ENCODE peak calls at places on chromosomes 3 and 15, in ten cellular contexts. D is RWPE1, H is A549, L is IMR-90, W is LNCaP clone FGC, N is stomach, V is fibroblast of pulmonary artery, P is GM13977, Q is HL-60, Y is heart right ventricle. F is an unnamed sample.

GRCh38 chr15:76196286-76196948 is 114.9 kb downstream of the ETFA start:
- DNase-seq in D (peak; percentile 95), H (peak; percentile 91), L (peak; percentile 89), W (peak; percentile 82), N (peak; percentile 82), V (peak; percentile 85), P (no peak), Q (peak; percentile 59), Y (peak; percentile 40), F (no peak)

GRCh38 chr3:40464339-40465110 is 7.4 kb downstream of the RPL14 start:
- DNase-seq in D (no peak), H (no peak), L (no peak), W (no peak), N (no peak), V (no peak), P (no peak), Q (no peak), Y (no peak), F (no peak)

GRCh38 chr15:86855962-86856361 is 776.3 kb downstream of the AGBL1 start:
- DNase-seq in D (no peak), H (no peak), L (no peak), W (no peak), N (no peak), V (no peak), P (no peak), Q (no peak), Y (no peak), F (no peak)

GRCh38 chr15:65219137-65219536 is 7.9 kb upstream of the CILP start:
- DNase-seq in D (no peak), H (no peak), L (no peak), W (no peak), N (no peak), V (no peak), P (no peak), Q (no peak), Y (no peak), F (no peak)

GRCh38 chr3:144182501-144182900 is 210.9 kb downstream of the DIPK2A start:
- DNase-seq in D (no peak), H (no peak), L (no peak), W (no peak), N (no peak), V (no peak), P (no peak), Q (no peak), Y (no peak), F (no peak)

GRCh38 chr3:127288921-127289645 is 1.2 kb upstream of the PRR20G start:
- DNase-seq in D (no peak), H (no peak), L (no peak), W (no peak), N (no peak), V (no peak), P (no peak), Q (no peak), Y (no peak), F (no peak)

GRCh38 chr3:74624301-74624700 is 9.8 kb upstream of the CNTN3 start:
- DNase-seq in D (no peak), H (no peak), L (peak; percentile 79), W (no peak), N (no peak), V (peak; percentile 83), P (no peak), Q (no peak), Y (no peak), F (no peak)

GRCh38 chr3:8954938-8955763 is 8.1 kb downstream of the RAD18 start:
- DNase-seq in D (no peak), H (no peak), L (peak; percentile 62), W (no peak), N (no peak), V (peak; percentile 39), P (peak; percentile 45), Q (no peak), Y (no peak), F (peak; percentile 54)

GRCh38 chr3:112327371-112327951 is 5.5 kb upstream of the CD200 start:
- DNase-seq in D (peak; percentile 45), H (peak; percentile 11), L (peak; percentile 68), W (peak; percentile 42), N (no peak), V (peak; percentile 87), P (peak; percentile 45), Q (peak; percentile 35), Y (peak; percentile 27), F (peak; percentile 55)

GRCh38 chr3:170852307-170852706 is 17.7 kb downstream of the RPL22L1 start:
- DNase-seq in D (no peak), H (no peak), L (no peak), W (no peak), N (no peak), V (no peak), P (no peak), Q (no peak), Y (no peak), F (no peak)

GRCh38 chr15:66560856-66561525 is 4.8 kb downstream of the LCTL start:
- DNase-seq in D (no peak), H (no peak), L (no peak), W (no peak), N (no peak), V (no peak), P (no peak), Q (no peak), Y (no peak), F (no peak)
- TF ChIP-seq CTCF in D (no peak), H (no peak), L (no peak), W (no peak), N (no peak), V (no peak), P (no peak), Q (no peak), Y (no peak), F (no peak)

GRCh38 chr15:40072216-40072990 is 33.4 kb upstream of the SRP14 start:
- DNase-seq in D (no peak), H (no peak), L (no peak), W (no peak), N (no peak), V (no peak), P (no peak), Q (no peak), Y (peak; percentile 41), F (no peak)
- TF ChIP-seq CTCF in D (no peak), H (no peak), L (no peak), W (no peak), N (no peak), V (no peak), P (no peak), Q (no peak), Y (peak; percentile 19), F (peak; percentile 1)

DNA sequence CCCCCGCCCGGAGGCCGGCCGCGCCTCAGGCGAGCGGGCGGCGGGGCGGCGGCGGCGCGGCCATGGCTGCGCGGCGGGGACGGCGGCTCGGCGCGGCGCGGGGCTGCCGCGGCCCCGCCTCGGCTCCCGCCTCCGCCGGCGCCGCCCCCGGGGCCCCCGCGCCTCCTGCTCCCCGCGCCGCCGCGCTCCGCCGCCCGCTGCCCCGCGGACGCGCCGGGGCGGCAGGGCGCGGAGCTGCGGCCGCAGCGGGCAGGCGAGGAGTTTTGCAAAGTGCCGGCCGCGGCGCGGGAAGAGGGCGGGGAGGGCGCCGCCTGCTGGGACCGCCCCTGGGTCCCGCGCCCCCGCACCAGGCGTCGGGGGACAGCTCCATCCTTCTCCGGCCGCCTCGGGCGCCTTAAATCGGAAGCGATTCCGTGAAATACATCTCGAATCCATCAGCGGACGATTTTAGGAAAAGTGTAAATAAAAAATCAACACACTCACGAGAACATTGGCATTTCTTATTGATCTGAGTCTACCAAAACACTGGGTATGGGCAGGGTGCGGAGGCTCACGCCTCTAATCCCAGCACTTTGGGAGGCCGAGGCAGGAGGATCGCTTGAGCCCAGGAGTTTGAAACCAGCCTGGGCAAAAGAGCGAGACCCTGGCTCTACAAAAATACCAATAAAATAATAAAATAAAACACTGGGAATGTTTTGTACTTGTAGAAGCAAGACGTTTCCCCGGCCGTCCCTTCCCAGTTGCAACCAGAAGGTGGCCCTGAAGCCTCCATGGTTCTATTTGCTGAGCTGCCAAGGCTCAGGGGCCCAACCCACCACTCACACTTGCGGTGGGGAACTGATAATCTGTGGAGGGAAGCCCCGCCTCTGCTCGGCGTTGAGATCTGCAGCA is 136.9 kb downstream of the NUP210 start:
- DNase-seq in D (peak; percentile 13), H (peak; percentile 64), L (no peak), W (no peak), N (no peak), V (no peak), P (peak; percentile 69), Q (no peak), Y (no peak), F (peak; percentile 80)
- TF ChIP-seq CTCF in D (no peak), H (peak; percentile 32), L (peak; percentile 3), W (peak; percentile 45), N (no peak), V (no peak), P (peak; percentile 34), Q (no peak), Y (peak; percentile 43), F (no peak)

DNA sequence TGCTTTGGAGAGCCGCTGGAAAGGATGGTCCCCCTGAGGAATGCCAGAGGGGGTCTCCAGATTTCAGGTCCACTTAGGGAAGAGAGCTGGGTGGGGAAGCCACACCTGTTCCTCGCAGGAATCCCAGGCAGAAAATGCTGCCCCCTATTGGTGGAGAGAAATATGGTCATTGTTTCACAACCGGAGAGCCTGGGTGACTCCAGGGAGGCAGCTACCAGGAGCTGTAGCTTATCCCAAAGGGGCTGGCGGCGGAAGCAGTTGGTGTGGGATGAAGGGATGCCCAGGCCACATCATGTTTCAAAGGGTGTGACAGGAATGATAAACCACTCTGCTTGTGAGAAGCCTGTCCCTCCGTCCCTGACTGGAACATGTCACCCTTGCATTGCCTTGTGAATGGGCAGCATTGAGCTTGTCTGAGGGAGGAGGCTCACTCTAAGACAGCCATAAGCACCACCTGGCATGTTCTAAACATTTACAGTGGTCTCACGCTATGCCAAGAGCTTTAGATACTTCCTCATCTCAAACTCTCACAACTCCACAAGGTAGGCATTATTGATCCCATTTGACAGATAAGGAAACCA is 34.5 kb downstream of the POMGNT2 start:
- DNase-seq in D (no peak), H (no peak), L (no peak), W (no peak), N (no peak), V (no peak), P (no peak), Q (no peak), Y (no peak), F (peak; percentile 25)
- TF ChIP-seq CTCF in D (peak; percentile 11), H (peak; percentile 21), L (peak; percentile 12), W (peak; percentile 28), N (peak; percentile 19), V (peak; percentile 37), P (peak; percentile 42), Q (peak; percentile 25), Y (peak; percentile 20), F (peak; percentile 23)

DNA sequence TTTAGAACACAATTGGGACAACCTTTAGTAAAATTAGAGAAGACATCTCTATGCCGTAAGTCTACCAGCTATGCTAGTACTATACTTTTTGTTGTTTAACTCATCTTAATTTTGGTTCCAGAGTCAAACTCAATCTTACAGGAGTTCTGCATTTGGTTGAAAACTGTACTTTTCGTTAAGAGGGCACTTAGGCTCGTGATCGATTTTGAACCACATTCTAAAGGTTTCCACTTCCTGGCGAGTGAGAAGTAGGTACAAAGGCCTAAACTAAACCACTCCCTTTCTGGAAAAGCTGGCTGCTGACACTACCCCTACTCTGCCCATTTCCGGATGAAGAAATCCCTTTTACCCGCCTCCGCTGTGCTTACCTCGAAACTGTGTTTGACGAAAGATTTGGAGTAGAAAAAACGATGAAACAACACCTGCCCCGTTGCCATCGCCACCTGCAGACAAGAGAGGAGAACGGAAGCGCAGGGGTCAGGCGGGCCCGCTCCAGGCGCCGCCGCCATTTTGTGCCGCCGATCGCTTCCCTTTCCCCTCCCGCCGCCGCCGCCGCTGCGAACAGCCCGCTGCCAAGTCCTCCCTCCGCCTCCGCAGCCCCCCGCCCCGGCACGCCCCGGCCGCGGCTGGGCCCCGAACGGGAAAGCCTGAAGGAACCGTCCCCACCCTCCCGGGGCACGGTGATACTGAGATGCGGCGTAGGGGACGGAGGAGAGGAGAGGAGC is 748 bp downstream of the CCNL1 start:
- DNase-seq in D (peak; percentile 37), H (no peak), L (peak; percentile 37), W (no peak), N (peak; percentile 64), V (peak; percentile 58), P (peak; percentile 69), Q (no peak), Y (peak; percentile 62), F (peak; percentile 69)
- TF ChIP-seq CTCF in D (no peak), H (no peak), L (no peak), W (peak; percentile 32), N (no peak), V (no peak), P (peak; percentile 27), Q (no peak), Y (peak; percentile 39), F (no peak)